ENCODE peak calls at places on chromosomes 6 and 20, in eight cellular contexts. W is GM23338, B is fibroblast of pulmonary artery, F is DND-41, I is kidney, S is uterus, H is OCI-LY7, G is mammary epithelial cell. R is an unnamed sample.

GRCh38 chr20:31663838-31664695 is 26.4 kb downstream of the COX4I2 start:
- DNase-seq in W (peak), B (no peak), F (no peak), I (no peak), S (no peak), H (no peak), G (no peak), R (no peak)

GRCh38 chr20:1267161-1267560 is 1.1 kb downstream of the SNPH start:
- DNase-seq in W (peak), B (no peak), F (no peak), I (no peak), S (no peak), H (no peak), G (no peak), R (no peak)

GRCh38 chr6:34240329-34241248 is 3.9 kb downstream of the HMGA1 start:
- DNase-seq in W (no peak), B (no peak), F (no peak), I (peak), S (no peak), H (no peak), G (no peak), R (no peak)

GRCh38 chr20:43220612-43221011 is 30.9 kb upstream of the PTPRT start:
- DNase-seq in W (no peak), B (peak), F (no peak), I (no peak), S (no peak), H (no peak), G (no peak), R (no peak)

GRCh38 chr6:53240763-53241162 is 92.1 kb upstream of the GCM1 start:
- DNase-seq in W (no peak), B (no peak), F (no peak), I (no peak), S (no peak), H (no peak), G (no peak), R (no peak)

GRCh38 chr20:3203315-3204123 is 963 bp downstream of the DDRGK1 start:
- DNase-seq in W (peak), B (no peak), F (no peak), I (no peak), S (no peak), H (peak), G (peak), R (peak)

GRCh38 chr6:55239099-55239498 is 64.8 kb downstream of the HCRTR2 start:
- DNase-seq in W (no peak), B (peak), F (no peak), I (no peak), S (no peak), H (no peak), G (peak), R (peak)

GRCh38 chr6:122033564-122034181 is 365.8 kb upstream of the HSF2 start:
- DNase-seq in W (peak), B (peak), F (no peak), I (no peak), S (no peak), H (peak), G (peak), R (peak)

GRCh38 chr20:10603971-10604864 is 69.6 kb downstream of the JAG1 start:
- DNase-seq in W (no peak), B (peak), F (no peak), I (peak), S (peak), H (no peak), G (peak), R (peak)

GRCh38 chr20:6012166-6012565 is 41.7 kb downstream of the LRRN4 start:
- DNase-seq in W (no peak), B (no peak), F (no peak), I (no peak), S (no peak), H (no peak), G (no peak), R (no peak)

GRCh38 chr20:48791014-48791413 is 36.8 kb downstream of the PREX1 start:
- DNase-seq in W (no peak), B (no peak), F (no peak), I (no peak), S (no peak), H (peak), G (no peak), R (peak)

GRCh38 chr6:4281341-4282293 is 146.2 kb upstream of the ECI2 start:
- DNase-seq in W (peak), B (peak), F (no peak), I (peak), S (peak), H (peak), G (peak), R (peak)

GRCh38 chr6:106530502-106530901 is 98.8 kb downstream of the RTN4IP1 start:
- DNase-seq in W (no peak), B (peak), F (no peak), I (no peak), S (no peak), H (no peak), G (no peak), R (no peak)

GRCh38 chr6:151379933-151380847 is 11.2 kb downstream of the ZBTB2 start:
- DNase-seq in W (peak), B (no peak), F (no peak), I (no peak), S (no peak), H (no peak), G (no peak), R (no peak)

DNA sequence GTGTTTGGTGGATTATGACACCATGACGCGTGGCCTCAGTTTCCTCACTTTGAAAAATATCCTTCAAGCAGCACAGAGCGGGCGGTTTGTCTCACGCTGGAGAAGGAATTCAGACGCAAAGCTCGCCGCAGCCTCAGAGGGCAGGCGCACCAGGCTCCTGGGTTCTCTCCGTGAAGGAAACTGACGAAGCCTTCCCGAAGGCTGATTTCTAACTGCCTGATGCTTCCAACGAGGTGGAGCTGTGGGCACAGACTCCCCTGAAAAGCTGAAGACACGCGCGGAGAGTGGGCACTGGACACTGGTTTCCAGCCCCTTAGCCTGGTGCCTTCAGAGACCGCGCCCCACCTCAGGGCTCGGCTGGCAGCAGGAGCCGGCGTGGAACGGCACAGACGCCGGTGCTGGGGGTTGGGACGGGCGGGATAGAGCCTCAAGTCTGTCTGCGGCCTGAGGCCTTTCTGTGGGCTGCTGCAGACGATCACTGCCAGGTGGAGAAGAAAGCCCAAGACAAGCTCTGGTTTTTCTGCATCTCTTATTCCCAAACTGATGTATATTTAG is 56.1 kb downstream of the DACT2 start:
- DNase-seq in W (no peak), B (no peak), F (no peak), I (no peak), S (no peak), H (no peak), G (no peak), R (no peak)
- TF ChIP-seq CTCF in W (no peak), B (no peak), F (no peak), I (no peak), S (no peak), H (no peak), G (no peak), R (no peak)

DNA sequence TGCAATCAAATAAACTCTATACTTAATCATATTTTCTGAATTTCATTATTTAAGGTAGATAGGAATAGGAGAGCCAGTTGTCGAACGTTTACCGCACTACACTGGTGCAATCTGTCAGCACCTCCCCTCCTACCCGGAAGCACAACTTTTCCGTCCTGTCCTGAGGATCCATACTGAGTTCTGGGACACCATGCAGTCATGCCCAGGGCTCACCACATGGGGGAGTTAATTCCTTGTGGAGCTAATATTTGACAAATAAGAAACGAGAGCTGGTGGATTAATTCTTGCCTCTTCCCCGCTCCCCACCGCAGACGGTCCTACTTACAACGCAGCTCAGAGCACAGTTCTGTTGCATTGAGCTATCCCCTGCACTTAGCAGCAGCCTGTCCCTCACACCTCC is 107.7 kb upstream of the RALGAPA2 start:
- DNase-seq in W (peak), B (no peak), F (no peak), I (no peak), S (no peak), H (no peak), G (no peak), R (peak)
- TF ChIP-seq CTCF in W (peak), B (peak), F (peak), I (peak), S (no peak), H (peak), G (peak), R (peak)

DNA sequence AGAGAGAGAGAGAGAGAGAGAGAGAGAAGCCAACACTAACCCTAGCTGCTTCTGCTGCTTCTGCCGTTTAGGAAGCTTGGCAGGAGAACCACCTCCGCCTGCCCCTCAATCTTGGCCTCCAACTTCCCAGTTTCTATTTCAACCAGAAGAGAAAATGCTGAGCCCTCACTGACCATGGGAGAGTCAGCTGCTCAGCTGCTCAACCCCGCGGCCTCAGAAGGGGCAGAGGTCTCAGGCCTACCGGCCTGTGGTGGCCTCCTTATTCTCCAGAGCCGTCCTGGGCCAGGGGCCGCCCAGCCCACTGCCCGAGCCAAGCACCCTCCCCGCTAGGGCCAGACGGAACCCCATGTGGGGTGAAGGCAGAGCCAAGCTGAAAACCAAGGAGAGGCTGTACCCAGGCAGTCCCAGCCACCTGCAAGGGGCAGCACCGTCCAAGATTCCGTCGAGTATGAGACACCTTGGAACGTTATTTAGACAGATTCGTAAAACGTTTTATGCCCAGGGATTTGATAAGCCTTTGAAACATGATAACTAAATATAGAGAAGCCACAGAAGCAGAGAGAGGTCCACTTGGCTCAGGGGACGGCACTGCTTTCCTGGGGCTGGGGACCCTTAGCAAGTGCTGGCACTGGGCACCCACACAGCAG is 116.6 kb downstream of the DLL1 start:
- DNase-seq in W (no peak), B (no peak), F (no peak), I (peak), S (no peak), H (no peak), G (no peak), R (no peak)
- TF ChIP-seq CTCF in W (no peak), B (no peak), F (no peak), I (no peak), S (no peak), H (no peak), G (no peak), R (no peak)

DNA sequence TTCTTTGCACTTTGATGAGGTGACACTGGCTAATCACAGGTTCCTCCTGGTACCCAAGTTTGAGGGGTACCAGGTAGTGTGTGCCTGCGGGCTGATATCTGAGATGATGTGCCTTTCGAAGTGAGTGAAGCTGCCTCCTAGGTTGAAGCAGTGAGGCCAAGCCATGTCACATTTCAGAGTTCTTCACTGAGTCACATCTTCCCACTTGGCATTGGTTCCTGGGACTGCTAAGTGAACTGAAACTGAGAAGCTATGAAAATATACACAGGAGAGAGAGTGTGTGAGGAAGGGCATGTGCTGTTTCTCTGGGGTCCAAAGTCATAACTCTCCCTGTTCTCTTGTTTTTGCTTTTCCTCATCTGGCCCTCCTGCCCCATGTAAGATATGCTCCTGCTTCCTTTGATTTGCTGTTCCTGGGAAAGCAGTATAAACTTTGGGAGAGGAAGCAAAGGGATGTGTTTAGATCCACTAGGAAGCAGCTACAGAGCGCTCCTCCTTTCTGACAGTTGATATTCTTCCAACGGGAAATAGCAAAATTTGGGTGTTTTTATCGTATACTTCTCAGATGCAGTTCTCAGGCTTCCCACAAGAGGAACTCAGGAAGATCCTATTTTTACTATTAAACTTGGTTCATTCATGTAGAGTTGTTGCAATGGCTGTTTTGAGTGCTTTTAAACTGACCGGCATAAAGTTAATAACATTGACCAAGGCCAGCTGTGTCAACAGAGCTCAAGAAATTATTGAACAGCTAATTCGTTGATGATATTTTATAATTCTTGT is 153.7 kb downstream of the MOXD1 start:
- DNase-seq in W (no peak), B (no peak), F (no peak), I (no peak), S (no peak), H (no peak), G (no peak), R (no peak)
- TF ChIP-seq CTCF in W (no peak), B (peak), F (no peak), I (no peak), S (no peak), H (no peak), G (no peak), R (no peak)

DNA sequence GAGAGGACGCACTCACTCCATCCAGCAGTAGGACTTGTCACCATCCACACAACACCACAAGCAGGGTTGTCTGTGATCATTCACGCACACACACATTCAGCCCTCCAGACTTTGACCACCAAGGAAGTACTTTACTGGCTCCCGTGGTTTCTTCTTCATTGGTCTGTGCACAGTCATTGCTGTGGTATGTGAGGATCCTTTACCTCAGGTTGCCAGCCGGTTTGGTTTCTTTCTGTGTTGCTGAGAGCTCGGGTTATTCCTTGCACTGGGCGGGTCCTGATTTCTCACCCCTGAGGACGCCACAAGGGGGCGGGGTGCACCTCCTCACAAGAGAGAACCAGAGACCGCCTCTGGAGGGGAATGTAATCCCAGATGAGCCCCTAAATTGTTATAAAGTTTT is 11.2 kb downstream of the SLC35A1 start:
- DNase-seq in W (peak), B (peak), F (peak), I (peak), S (no peak), H (peak), G (peak), R (peak)
- TF ChIP-seq CTCF in W (peak), B (no peak), F (peak), I (no peak), S (no peak), H (peak), G (no peak), R (no peak)

R was measured in MCF 10A.